ENCODE peak calls at places on chromosomes 3 and 15, in eight cellular contexts. L is GM23338, G is brain microvascular endothelial cell, H is DND-41, U is esophagus muscularis mucosa, K is mesenchymal stem cell, Z is left ventricle myocardium inferior, M is tibial artery. J is an unnamed sample.

GRCh38 chr15:95869920-95870319 is 460.6 kb upstream of the NR2F2 start:
- DNase-seq in L (no peak), G (no peak), M (no peak), H (peak), K (no peak), U (no peak), Z (no peak), J (no peak)

GRCh38 chr3:140715035-140715434 is 37.2 kb downstream of the TRIM42 start:
- DNase-seq in M (no peak), G (no peak), H (no peak), U (no peak), Z (no peak), L (no peak), K (no peak), J (no peak)

GRCh38 chr3:77381426-77381825 is 341.5 kb downstream of the ROBO2 start:
- DNase-seq in L (no peak), K (no peak), U (no peak), G (no peak), H (no peak), M (no peak), Z (no peak), J (no peak)

GRCh38 chr15:63860161-63860954 is 26.6 kb upstream of the HERC1 start:
- DNase-seq in M (no peak), Z (no peak), H (peak), L (no peak), G (no peak), U (no peak), K (no peak), J (no peak)

GRCh38 chr3:88311826-88312225 is 162.1 kb downstream of the C3orf38 start:
- DNase-seq in M (no peak), H (no peak), L (no peak), G (no peak), U (no peak), K (no peak), Z (no peak), J (no peak)

GRCh38 chr3:197541756-197542539 is 13.8 kb downstream of the BDH1 start:
- DNase-seq in H (no peak), Z (peak), G (peak), K (peak), U (no peak), M (no peak), L (peak), J (no peak)

GRCh38 chr15:79442911-79443310 is 10.8 kb downstream of the MINAR1 start:
- DNase-seq in U (no peak), Z (no peak), L (peak), H (no peak), G (no peak), M (no peak), K (no peak), J (no peak)

GRCh38 chr3:147120029-147120428 is 286.3 kb downstream of the ZIC4 start:
- DNase-seq in K (peak), L (peak), G (no peak), U (no peak), M (no peak), Z (no peak), H (no peak), J (no peak)

GRCh38 chr3:172076212-172076611 is 36.8 kb downstream of the FNDC3B start:
- DNase-seq in M (no peak), K (no peak), H (no peak), G (no peak), L (no peak), U (no peak), Z (no peak), J (no peak)

GRCh38 chr15:55799287-55800212 is 56.6 kb upstream of the PRTG start:
- DNase-seq in G (peak), L (peak), Z (peak), M (no peak), U (no peak), H (peak), K (peak), J (no peak)

GRCh38 chr15:61556037-61556648 is 327.0 kb upstream of the RORA start:
- DNase-seq in U (no peak), Z (no peak), K (peak), H (no peak), M (no peak), G (peak), L (no peak), J (no peak)

GRCh38 chr3:156551746-156552145 is 3.2 kb downstream of the SSR3 start:
- DNase-seq in M (no peak), G (peak), Z (no peak), K (peak), H (no peak), L (no peak), U (no peak), J (no peak)

GRCh38 chr15:91255788-91256187 is 155.7 kb downstream of the SV2B start:
- DNase-seq in Z (no peak), M (no peak), U (no peak), L (no peak), H (no peak), K (no peak), G (no peak), J (no peak)

GRCh38 chr3:12522721-12523120 is 22.6 kb downstream of the MKRN2OS start:
- DNase-seq in Z (peak), G (no peak), M (no peak), L (no peak), U (no peak), K (no peak), H (no peak), J (no peak)

GRCh38 chr15:41417418-41417811 is 520 bp downstream of the RTF1 start:
- DNase-seq in Z (peak), U (no peak), H (no peak), G (peak), K (peak), M (no peak), L (peak), J (peak)

GRCh38 chr3:5264896-5265770 is 77.6 kb downstream of the EDEM1 start:
- DNase-seq in H (no peak), G (no peak), Z (no peak), U (peak), M (no peak), L (no peak), K (no peak), J (no peak)

GRCh38 chr15:78873796-78874761 is 1.4 kb downstream of the MORF4L1 start:
- DNase-seq in L (peak), K (peak), G (no peak), H (peak), Z (no peak), M (peak), U (no peak), J (peak)

GRCh38 chr15:78979456-78980320 is 34.8 kb upstream of the CTSH start:
- DNase-seq in H (peak), K (peak), U (no peak), M (peak), G (peak), Z (peak), L (peak), J (peak)

GRCh38 chr15:83063555-83063954 is 3.5 kb downstream of the BTBD1 start:
- DNase-seq in G (no peak), K (no peak), H (no peak), M (no peak), Z (no peak), U (no peak), L (no peak), J (no peak)

GRCh38 chr3:127544806-127545545 is 45.6 kb downstream of the TPRA1 start:
- DNase-seq in M (no peak), K (no peak), G (no peak), Z (no peak), U (no peak), H (no peak), L (no peak), J (peak)

GRCh38 chr3:4999626-5000184 is 20.5 kb downstream of the BHLHE40 start:
- DNase-seq in U (no peak), Z (no peak), L (no peak), M (no peak), H (peak), K (no peak), G (no peak), J (no peak)

GRCh38 chr3:31251083-31251482 is 281.6 kb upstream of the STT3B start:
- DNase-seq in Z (no peak), M (no peak), G (no peak), L (no peak), U (peak), K (no peak), H (no peak), J (no peak)

GRCh38 chr15:38920966-38921365 is 356.4 kb upstream of the RASGRP1 start:
- DNase-seq in H (no peak), L (no peak), U (no peak), G (no peak), Z (no peak), M (no peak), K (no peak), J (no peak)

GRCh38 chr3:66418432-66419052 is 82.3 kb downstream of the LRIG1 start:
- DNase-seq in L (no peak), G (no peak), Z (peak), M (peak), K (peak), H (no peak), U (no peak), J (peak)

GRCh38 chr15:61364871-61365270 is 135.8 kb upstream of the RORA start:
- DNase-seq in G (no peak), L (peak), K (no peak), M (no peak), U (no peak), H (no peak), Z (no peak), J (no peak)

GRCh38 chr15:39665629-39666245 is 84.9 kb downstream of the THBS1 start:
- DNase-seq in U (no peak), G (no peak), Z (no peak), L (peak), M (no peak), H (no peak), K (no peak), J (no peak)

GRCh38 chr15:94607176-94607654 is 375.9 kb downstream of the MCTP2 start:
- DNase-seq in K (peak), Z (peak), M (peak), U (peak), L (no peak), G (no peak), H (peak), J (peak)

GRCh38 chr3:110859993-110860392 is 211.6 kb upstream of the NECTIN3 start:
- DNase-seq in K (no peak), U (no peak), L (no peak), G (no peak), H (no peak), Z (no peak), M (no peak), J (no peak)

GRCh38 chr15:62118446-62118964 is 46.6 kb downstream of the C2CD4B start:
- DNase-seq in H (no peak), U (no peak), K (peak), Z (no peak), G (no peak), L (no peak), M (no peak), J (no peak)

GRCh38 chr3:163953526-163953925 is 1124.8 kb downstream of the SI start:
- DNase-seq in Z (no peak), G (no peak), H (no peak), M (no peak), L (no peak), K (no peak), U (no peak), J (no peak)

GRCh38 chr15:29089731-29090616 is 179.6 kb downstream of the NSMCE3 start:
- DNase-seq in K (peak), G (no peak), Z (no peak), M (peak), L (peak), U (no peak), H (no peak), J (peak)

GRCh38 chr3:48514431-48515227 is 10.7 kb upstream of the SHISA5 start:
- DNase-seq in Z (no peak), H (peak), M (no peak), G (no peak), L (no peak), K (no peak), U (no peak), J (no peak)

GRCh38 chr3:100316656-100317069 is 17.9 kb upstream of the NIT2 start:
- DNase-seq in L (peak), G (peak), H (peak), M (peak), Z (no peak), U (no peak), K (peak), J (no peak)

GRCh38 chr15:84671211-84671610 is 13.2 kb upstream of the NMB start:
- DNase-seq in K (peak), G (peak), M (no peak), H (no peak), L (no peak), Z (no peak), U (no peak), J (no peak)

GRCh38 chr15:29670945-29671307 is 151.3 kb downstream of the TJP1 start:
- DNase-seq in U (no peak), M (no peak), G (peak), H (no peak), Z (no peak), K (peak), L (no peak), J (no peak)

DNA sequence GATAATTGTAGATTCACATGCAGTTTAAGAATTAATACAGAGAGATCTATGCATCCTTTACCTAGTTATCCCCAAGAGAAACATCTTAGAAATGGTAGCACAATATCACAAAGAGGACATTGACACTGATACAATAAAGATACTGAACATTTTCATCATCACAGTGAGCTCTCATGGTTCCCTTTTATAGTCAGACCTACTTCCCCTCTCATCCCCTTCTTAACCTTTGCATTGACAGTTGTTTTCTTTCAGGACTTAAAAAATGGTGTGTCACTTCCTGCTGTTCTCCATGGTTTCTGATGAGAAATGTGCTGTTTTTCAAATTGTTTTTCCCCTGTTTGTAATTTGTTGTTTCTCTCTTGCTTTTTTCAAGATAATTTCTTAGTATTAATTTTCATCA is 89.9 kb downstream of the SATB1 start:
- DNase-seq in M (no peak), K (peak), G (no peak), U (no peak), L (no peak), Z (no peak), H (no peak), J (no peak)
- H3K4me3 ChIP-seq in M (no peak), K (no peak), G (no peak), U (no peak), L (no peak), Z (no peak), H (no peak), J (no peak)

GRCh38 chr3:10173095-10173925 is 8.6 kb downstream of the IRAK2 start:
- DNase-seq in H (no peak), U (no peak), L (no peak), M (no peak), Z (no peak), K (peak), G (peak), J (no peak)
- H3K4me3 ChIP-seq in H (no peak), U (no peak), L (no peak), M (peak), Z (no peak), K (no peak), G (no peak), J (no peak)

GRCh38 chr15:65958835-65959234 is 89.5 kb downstream of the RAB11A start:
- DNase-seq in M (no peak), G (no peak), U (no peak), L (no peak), H (no peak), Z (no peak), K (no peak), J (no peak)
- H3K4me3 ChIP-seq in M (no peak), G (no peak), U (no peak), L (no peak), H (no peak), Z (no peak), K (no peak), J (no peak)

DNA sequence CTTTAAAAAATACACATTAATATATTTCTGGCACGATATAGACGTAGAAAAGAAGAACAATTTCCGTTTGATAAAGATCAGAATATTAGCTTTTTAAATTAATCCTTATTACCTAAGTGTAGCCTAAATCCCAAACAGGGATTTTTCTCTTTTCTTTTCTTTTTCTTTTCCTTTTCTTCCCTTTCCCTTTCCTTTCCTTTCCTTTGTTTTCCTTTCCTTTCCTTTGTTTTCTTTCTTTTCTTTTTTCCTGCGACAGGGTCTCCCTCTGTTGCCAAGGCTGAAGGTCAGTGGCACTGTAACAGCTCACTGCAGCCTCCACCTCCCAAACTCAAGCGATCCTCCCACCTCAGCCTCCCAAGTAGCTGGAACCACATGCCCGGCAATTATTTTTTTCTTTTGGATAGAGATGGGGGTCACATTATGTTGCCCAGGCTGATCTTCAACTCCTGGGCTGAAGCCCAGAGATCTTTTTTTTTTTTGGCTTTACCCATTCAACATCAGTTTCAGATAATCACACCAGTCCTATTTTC is 1.8 kb upstream of the USF3 start:
- DNase-seq in L (no peak), G (no peak), Z (no peak), K (no peak), U (no peak), M (no peak), H (no peak), J (no peak)
- H3K4me3 ChIP-seq in L (peak), G (no peak), Z (peak), K (peak), U (no peak), M (no peak), H (no peak), J (no peak)

DNA sequence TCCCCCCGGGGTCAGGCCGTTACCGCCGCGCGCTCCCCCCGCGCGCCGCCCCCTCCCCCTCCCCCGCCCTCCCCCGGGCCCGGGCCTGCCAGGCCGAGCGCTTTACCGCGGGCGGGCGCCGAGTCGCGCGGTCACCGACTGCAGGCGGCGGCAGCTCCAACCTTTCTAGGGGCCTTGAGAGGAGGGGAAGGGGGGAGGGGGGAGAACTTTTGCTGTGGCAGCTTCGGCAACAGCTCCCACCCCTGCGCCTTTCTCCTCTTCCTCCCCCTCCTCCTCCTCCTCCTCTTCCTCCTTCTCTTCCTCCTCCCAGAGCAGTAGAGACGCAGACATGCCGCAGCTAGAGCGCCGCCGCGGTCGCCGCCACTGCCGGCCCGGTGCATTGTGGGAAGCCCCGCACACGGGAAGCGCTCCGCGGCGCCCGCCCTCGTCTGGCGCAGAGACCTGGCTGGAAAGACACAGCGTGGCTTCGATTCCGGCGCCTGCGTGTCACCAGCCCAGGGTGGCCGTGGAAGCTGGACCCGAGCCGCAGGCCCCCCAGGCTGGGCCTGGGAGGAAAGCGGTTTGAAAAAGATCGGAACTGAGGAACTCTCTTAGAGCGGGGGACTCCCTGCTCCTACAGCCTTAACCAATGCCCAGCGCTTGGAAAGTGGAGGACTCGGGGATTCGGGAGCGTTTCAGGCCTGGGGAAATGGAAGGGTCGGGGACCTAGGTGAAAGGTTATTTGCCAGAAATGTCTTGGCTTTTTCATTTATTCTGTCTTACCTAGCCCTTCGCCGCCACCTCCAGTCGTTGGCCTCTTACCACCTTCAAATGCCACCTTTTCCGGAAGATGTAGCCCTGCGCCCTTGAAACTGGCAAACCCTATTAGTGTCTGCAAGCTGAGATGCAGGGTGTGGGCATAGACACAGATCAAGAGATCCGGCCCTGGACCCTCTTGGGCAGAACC is at the start of gene ZNF148:
- DNase-seq in U (peak), L (peak), K (peak), Z (peak), M (peak), G (peak), H (peak), J (peak)
- H3K4me3 ChIP-seq in U (peak), L (peak), K (peak), Z (peak), M (peak), G (peak), H (peak), J (peak)

GRCh38 chr15:71821547-71822129 is 11.3 kb downstream of the NR2E3 start:
- DNase-seq in L (no peak), G (no peak), H (no peak), U (peak), Z (no peak), K (no peak), M (no peak), J (no peak)
- H3K4me3 ChIP-seq in L (no peak), G (no peak), H (no peak), U (no peak), Z (no peak), K (peak), M (no peak), J (no peak)

GRCh38 chr3:188134079-188134478 is 19.9 kb upstream of the LPP start:
- DNase-seq in G (no peak), H (no peak), U (no peak), K (no peak), L (no peak), Z (no peak), M (no peak), J (no peak)

GRCh38 chr3:188133219-188133618 is 20.7 kb upstream of the LPP start:
- DNase-seq in Z (no peak), G (peak), L (no peak), U (no peak), K (peak), H (no peak), M (no peak), J (no peak)

GRCh38 chr3:188134856-188135255 is 19.1 kb upstream of the LPP start:
- DNase-seq in G (no peak), Z (no peak), M (no peak), U (no peak), K (no peak), L (no peak), H (no peak), J (no peak)

GRCh38 chr3:188135271-188135670 is 18.7 kb upstream of the LPP start:
- DNase-seq in Z (no peak), U (no peak), M (no peak), G (no peak), L (no peak), K (no peak), H (no peak), J (no peak)

DNA sequence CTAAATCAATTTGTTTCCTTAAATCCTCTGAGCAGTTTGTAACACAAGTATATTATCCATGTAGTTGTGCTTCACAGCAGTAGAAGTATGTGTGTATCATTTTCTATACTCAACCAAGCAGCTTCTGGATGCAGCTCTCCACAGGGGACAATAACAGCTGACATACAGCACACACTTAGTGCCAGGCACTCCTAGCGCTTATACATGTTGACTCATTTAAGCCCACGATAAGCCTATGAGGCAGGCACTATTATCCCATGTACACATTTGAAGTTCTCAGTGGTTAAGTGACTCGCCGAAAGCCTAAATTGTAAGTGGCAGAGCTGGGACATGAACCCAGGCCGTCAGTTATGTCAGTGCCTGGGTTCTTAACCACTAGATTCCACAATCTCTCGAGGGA is 20.3 kb upstream of the LPP start:
- DNase-seq in L (no peak), M (no peak), H (no peak), Z (no peak), G (peak), U (no peak), K (peak), J (no peak)
- H3K4me3 ChIP-seq in L (no peak), M (no peak), H (no peak), Z (no peak), G (no peak), U (no peak), K (no peak), J (no peak)